ENCODE peak calls at places on chromosomes 12 and 14, in nine cellular contexts. One of them, this sample, is unnamed.

GRCh38 chr14:105138021-105138541 is 30.5 kb downstream of the JAG2 start:
- DNase-seq in thoracic aorta: no peak
- DNase-seq in activated CD4-positive, alpha-beta T cell treated with anti-CD3 and anti-CD28 coated beads for 48 hours: no peak
- DNase-seq in natural killer cell: no peak
- DNase-seq in cardiac fibroblast: no peak
- DNase-seq in left ventricle myocardium superior: no peak
- DNase-seq in NCI-H1417 treated with DMSO at 0.1 percent for 48 hours: no peak
- DNase-seq in effector CD4-positive, alpha-beta T cell: no peak
- DNase-seq in effector memory CD8-positive, alpha-beta T cell: no peak
- DNase-seq in this sample: no peak

GRCh38 chr14:105167303-105168092 is 1.1 kb downstream of the JAG2 start:
- DNase-seq in thoracic aorta: no peak
- DNase-seq in activated CD4-positive, alpha-beta T cell treated with anti-CD3 and anti-CD28 coated beads for 48 hours: peak
- DNase-seq in natural killer cell: no peak
- DNase-seq in cardiac fibroblast: no peak
- DNase-seq in left ventricle myocardium superior: peak
- DNase-seq in NCI-H1417 treated with DMSO at 0.1 percent for 48 hours: no peak
- DNase-seq in effector CD4-positive, alpha-beta T cell: no peak
- DNase-seq in effector memory CD8-positive, alpha-beta T cell: no peak
- DNase-seq in this sample: no peak

GRCh38 chr12:109777544-109777943 is 55.7 kb downstream of the TRPV4 start:
- DNase-seq in thoracic aorta: no peak
- DNase-seq in activated CD4-positive, alpha-beta T cell treated with anti-CD3 and anti-CD28 coated beads for 48 hours: peak
- DNase-seq in natural killer cell: no peak
- DNase-seq in cardiac fibroblast: peak
- DNase-seq in left ventricle myocardium superior: no peak
- DNase-seq in NCI-H1417 treated with DMSO at 0.1 percent for 48 hours: no peak
- DNase-seq in effector CD4-positive, alpha-beta T cell: no peak
- DNase-seq in effector memory CD8-positive, alpha-beta T cell: peak
- DNase-seq in this sample: no peak

GRCh38 chr12:26678697-26679660 is 154.0 kb downstream of the ITPR2 start:
- DNase-seq in thoracic aorta: no peak
- DNase-seq in activated CD4-positive, alpha-beta T cell treated with anti-CD3 and anti-CD28 coated beads for 48 hours: no peak
- DNase-seq in natural killer cell: no peak
- DNase-seq in cardiac fibroblast: no peak
- DNase-seq in left ventricle myocardium superior: no peak
- DNase-seq in NCI-H1417 treated with DMSO at 0.1 percent for 48 hours: no peak
- DNase-seq in effector CD4-positive, alpha-beta T cell: no peak
- DNase-seq in effector memory CD8-positive, alpha-beta T cell: no peak
- DNase-seq in this sample: no peak

GRCh38 chr12:39623919-39624318 is 4.3 kb upstream of the ABCD2 start:
- DNase-seq in thoracic aorta: no peak
- DNase-seq in activated CD4-positive, alpha-beta T cell treated with anti-CD3 and anti-CD28 coated beads for 48 hours: no peak
- DNase-seq in natural killer cell: no peak
- DNase-seq in cardiac fibroblast: peak
- DNase-seq in left ventricle myocardium superior: no peak
- DNase-seq in NCI-H1417 treated with DMSO at 0.1 percent for 48 hours: no peak
- DNase-seq in effector CD4-positive, alpha-beta T cell: no peak
- DNase-seq in effector memory CD8-positive, alpha-beta T cell: no peak
- DNase-seq in this sample: no peak

GRCh38 chr12:67441736-67442346 is 172.7 kb downstream of the CAND1 start:
- DNase-seq in thoracic aorta: peak
- DNase-seq in activated CD4-positive, alpha-beta T cell treated with anti-CD3 and anti-CD28 coated beads for 48 hours: peak
- DNase-seq in natural killer cell: peak
- DNase-seq in cardiac fibroblast: peak
- DNase-seq in left ventricle myocardium superior: peak
- DNase-seq in NCI-H1417 treated with DMSO at 0.1 percent for 48 hours: no peak
- DNase-seq in effector CD4-positive, alpha-beta T cell: peak
- DNase-seq in effector memory CD8-positive, alpha-beta T cell: peak
- DNase-seq in this sample: peak

GRCh38 chr14:61654026-61654425 is 41.3 kb upstream of the HIF1A start:
- DNase-seq in thoracic aorta: no peak
- DNase-seq in activated CD4-positive, alpha-beta T cell treated with anti-CD3 and anti-CD28 coated beads for 48 hours: no peak
- DNase-seq in natural killer cell: no peak
- DNase-seq in cardiac fibroblast: no peak
- DNase-seq in left ventricle myocardium superior: no peak
- DNase-seq in NCI-H1417 treated with DMSO at 0.1 percent for 48 hours: no peak
- DNase-seq in effector CD4-positive, alpha-beta T cell: no peak
- DNase-seq in effector memory CD8-positive, alpha-beta T cell: no peak
- DNase-seq in this sample: no peak

GRCh38 chr12:124083708-124084107 is 110.7 kb downstream of the ZNF664 start:
- DNase-seq in thoracic aorta: no peak
- DNase-seq in activated CD4-positive, alpha-beta T cell treated with anti-CD3 and anti-CD28 coated beads for 48 hours: no peak
- DNase-seq in natural killer cell: no peak
- DNase-seq in cardiac fibroblast: no peak
- DNase-seq in left ventricle myocardium superior: no peak
- DNase-seq in NCI-H1417 treated with DMSO at 0.1 percent for 48 hours: no peak
- DNase-seq in effector CD4-positive, alpha-beta T cell: no peak
- DNase-seq in effector memory CD8-positive, alpha-beta T cell: no peak
- DNase-seq in this sample: no peak

GRCh38 chr14:52266179-52266578 is 1.3 kb upstream of the PTGDR start:
- DNase-seq in thoracic aorta: peak
- DNase-seq in activated CD4-positive, alpha-beta T cell treated with anti-CD3 and anti-CD28 coated beads for 48 hours: no peak
- DNase-seq in natural killer cell: no peak
- DNase-seq in cardiac fibroblast: peak
- DNase-seq in left ventricle myocardium superior: no peak
- DNase-seq in NCI-H1417 treated with DMSO at 0.1 percent for 48 hours: no peak
- DNase-seq in effector CD4-positive, alpha-beta T cell: no peak
- DNase-seq in effector memory CD8-positive, alpha-beta T cell: no peak
- DNase-seq in this sample: no peak

GRCh38 chr12:1925125-1925963 is 6.9 kb upstream of the CACNA2D4 start:
- DNase-seq in thoracic aorta: no peak
- DNase-seq in activated CD4-positive, alpha-beta T cell treated with anti-CD3 and anti-CD28 coated beads for 48 hours: no peak
- DNase-seq in natural killer cell: no peak
- DNase-seq in cardiac fibroblast: no peak
- DNase-seq in left ventricle myocardium superior: no peak
- DNase-seq in NCI-H1417 treated with DMSO at 0.1 percent for 48 hours: no peak
- DNase-seq in effector CD4-positive, alpha-beta T cell: no peak
- DNase-seq in effector memory CD8-positive, alpha-beta T cell: no peak
- DNase-seq in this sample: peak

GRCh38 chr12:3869448-3869847 is 3.8 kb downstream of the PARP11 start:
- DNase-seq in thoracic aorta: no peak
- DNase-seq in activated CD4-positive, alpha-beta T cell treated with anti-CD3 and anti-CD28 coated beads for 48 hours: no peak
- DNase-seq in natural killer cell: no peak
- DNase-seq in cardiac fibroblast: no peak
- DNase-seq in left ventricle myocardium superior: no peak
- DNase-seq in NCI-H1417 treated with DMSO at 0.1 percent for 48 hours: no peak
- DNase-seq in effector CD4-positive, alpha-beta T cell: no peak
- DNase-seq in effector memory CD8-positive, alpha-beta T cell: no peak
- DNase-seq in this sample: no peak

GRCh38 chr14:59500732-59501131 is 16.4 kb downstream of the JKAMP start:
- DNase-seq in thoracic aorta: no peak
- DNase-seq in activated CD4-positive, alpha-beta T cell treated with anti-CD3 and anti-CD28 coated beads for 48 hours: no peak
- DNase-seq in natural killer cell: no peak
- DNase-seq in cardiac fibroblast: no peak
- DNase-seq in left ventricle myocardium superior: no peak
- DNase-seq in NCI-H1417 treated with DMSO at 0.1 percent for 48 hours: no peak
- DNase-seq in effector CD4-positive, alpha-beta T cell: no peak
- DNase-seq in effector memory CD8-positive, alpha-beta T cell: no peak
- DNase-seq in this sample: no peak

GRCh38 chr12:120932956-120933526 is 28.9 kb upstream of the SPPL3 start:
- DNase-seq in thoracic aorta: no peak
- DNase-seq in activated CD4-positive, alpha-beta T cell treated with anti-CD3 and anti-CD28 coated beads for 48 hours: no peak
- DNase-seq in natural killer cell: no peak
- DNase-seq in cardiac fibroblast: no peak
- DNase-seq in left ventricle myocardium superior: no peak
- DNase-seq in NCI-H1417 treated with DMSO at 0.1 percent for 48 hours: no peak
- DNase-seq in effector CD4-positive, alpha-beta T cell: no peak
- DNase-seq in effector memory CD8-positive, alpha-beta T cell: no peak
- DNase-seq in this sample: no peak

GRCh38 chr14:78721756-78722455 is 551.7 kb downstream of the NRXN3 start:
- DNase-seq in thoracic aorta: no peak
- DNase-seq in activated CD4-positive, alpha-beta T cell treated with anti-CD3 and anti-CD28 coated beads for 48 hours: no peak
- DNase-seq in natural killer cell: no peak
- DNase-seq in cardiac fibroblast: no peak
- DNase-seq in left ventricle myocardium superior: no peak
- DNase-seq in NCI-H1417 treated with DMSO at 0.1 percent for 48 hours: no peak
- DNase-seq in effector CD4-positive, alpha-beta T cell: no peak
- DNase-seq in effector memory CD8-positive, alpha-beta T cell: no peak
- DNase-seq in this sample: no peak

GRCh38 chr12:31005944-31006361 is 67.7 kb upstream of the DDX11 start:
- DNase-seq in thoracic aorta: no peak
- DNase-seq in activated CD4-positive, alpha-beta T cell treated with anti-CD3 and anti-CD28 coated beads for 48 hours: no peak
- DNase-seq in natural killer cell: no peak
- DNase-seq in cardiac fibroblast: peak
- DNase-seq in left ventricle myocardium superior: no peak
- DNase-seq in NCI-H1417 treated with DMSO at 0.1 percent for 48 hours: no peak
- DNase-seq in effector CD4-positive, alpha-beta T cell: no peak
- DNase-seq in effector memory CD8-positive, alpha-beta T cell: no peak
- DNase-seq in this sample: no peak

GRCh38 chr12:14907953-14908352 is 22.3 kb upstream of the MGP start:
- DNase-seq in thoracic aorta: no peak
- DNase-seq in activated CD4-positive, alpha-beta T cell treated with anti-CD3 and anti-CD28 coated beads for 48 hours: no peak
- DNase-seq in natural killer cell: no peak
- DNase-seq in cardiac fibroblast: no peak
- DNase-seq in left ventricle myocardium superior: no peak
- DNase-seq in NCI-H1417 treated with DMSO at 0.1 percent for 48 hours: no peak
- DNase-seq in effector CD4-positive, alpha-beta T cell: no peak
- DNase-seq in effector memory CD8-positive, alpha-beta T cell: no peak
- DNase-seq in this sample: no peak

GRCh38 chr12:106648736-106649135 is 65.9 kb downstream of the RFX4 start:
- DNase-seq in thoracic aorta: no peak
- DNase-seq in activated CD4-positive, alpha-beta T cell treated with anti-CD3 and anti-CD28 coated beads for 48 hours: no peak
- DNase-seq in natural killer cell: no peak
- DNase-seq in cardiac fibroblast: no peak
- DNase-seq in left ventricle myocardium superior: no peak
- DNase-seq in NCI-H1417 treated with DMSO at 0.1 percent for 48 hours: no peak
- DNase-seq in effector CD4-positive, alpha-beta T cell: no peak
- DNase-seq in effector memory CD8-positive, alpha-beta T cell: no peak
- DNase-seq in this sample: no peak

GRCh38 chr12:10069099-10069498 is 29.7 kb downstream of the CLEC1A start:
- DNase-seq in thoracic aorta: no peak
- DNase-seq in activated CD4-positive, alpha-beta T cell treated with anti-CD3 and anti-CD28 coated beads for 48 hours: no peak
- DNase-seq in natural killer cell: no peak
- DNase-seq in cardiac fibroblast: no peak
- DNase-seq in left ventricle myocardium superior: no peak
- DNase-seq in NCI-H1417 treated with DMSO at 0.1 percent for 48 hours: no peak
- DNase-seq in effector CD4-positive, alpha-beta T cell: no peak
- DNase-seq in effector memory CD8-positive, alpha-beta T cell: no peak
- DNase-seq in this sample: no peak

GRCh38 chr14:50521912-50522341 is 10.4 kb downstream of the MAP4K5 start:
- DNase-seq in thoracic aorta: no peak
- DNase-seq in activated CD4-positive, alpha-beta T cell treated with anti-CD3 and anti-CD28 coated beads for 48 hours: no peak
- DNase-seq in natural killer cell: no peak
- DNase-seq in cardiac fibroblast: peak
- DNase-seq in left ventricle myocardium superior: no peak
- DNase-seq in NCI-H1417 treated with DMSO at 0.1 percent for 48 hours: no peak
- DNase-seq in effector CD4-positive, alpha-beta T cell: no peak
- DNase-seq in effector memory CD8-positive, alpha-beta T cell: no peak
- DNase-seq in this sample: no peak

GRCh38 chr12:55741978-55742377 is 944 bp upstream of the GDF11 start:
- DNase-seq in thoracic aorta: no peak
- DNase-seq in activated CD4-positive, alpha-beta T cell treated with anti-CD3 and anti-CD28 coated beads for 48 hours: no peak
- DNase-seq in natural killer cell: no peak
- DNase-seq in cardiac fibroblast: no peak
- DNase-seq in left ventricle myocardium superior: no peak
- DNase-seq in NCI-H1417 treated with DMSO at 0.1 percent for 48 hours: no peak
- DNase-seq in effector CD4-positive, alpha-beta T cell: no peak
- DNase-seq in effector memory CD8-positive, alpha-beta T cell: no peak
- DNase-seq in this sample: no peak

GRCh38 chr12:66152732-66153131 is 17.1 kb downstream of the TMBIM4 start:
- DNase-seq in thoracic aorta: no peak
- DNase-seq in activated CD4-positive, alpha-beta T cell treated with anti-CD3 and anti-CD28 coated beads for 48 hours: no peak
- DNase-seq in natural killer cell: no peak
- DNase-seq in cardiac fibroblast: peak
- DNase-seq in left ventricle myocardium superior: no peak
- DNase-seq in NCI-H1417 treated with DMSO at 0.1 percent for 48 hours: no peak
- DNase-seq in effector CD4-positive, alpha-beta T cell: no peak
- DNase-seq in effector memory CD8-positive, alpha-beta T cell: no peak
- DNase-seq in this sample: no peak

GRCh38 chr14:80872645-80873044 is 68.9 kb downstream of the CEP128 start:
- DNase-seq in thoracic aorta: no peak
- DNase-seq in activated CD4-positive, alpha-beta T cell treated with anti-CD3 and anti-CD28 coated beads for 48 hours: no peak
- DNase-seq in natural killer cell: no peak
- DNase-seq in cardiac fibroblast: peak
- DNase-seq in left ventricle myocardium superior: no peak
- DNase-seq in NCI-H1417 treated with DMSO at 0.1 percent for 48 hours: no peak
- DNase-seq in effector CD4-positive, alpha-beta T cell: no peak
- DNase-seq in effector memory CD8-positive, alpha-beta T cell: no peak
- DNase-seq in this sample: no peak

GRCh38 chr12:49889361-49890095 is 14.2 kb downstream of the FAIM2 start:
- DNase-seq in thoracic aorta: no peak
- DNase-seq in activated CD4-positive, alpha-beta T cell treated with anti-CD3 and anti-CD28 coated beads for 48 hours: no peak
- DNase-seq in natural killer cell: no peak
- DNase-seq in cardiac fibroblast: no peak
- DNase-seq in left ventricle myocardium superior: peak
- DNase-seq in NCI-H1417 treated with DMSO at 0.1 percent for 48 hours: no peak
- DNase-seq in effector CD4-positive, alpha-beta T cell: no peak
- DNase-seq in effector memory CD8-positive, alpha-beta T cell: no peak
- DNase-seq in this sample: no peak

GRCh38 chr12:124740691-124741137 is 123.0 kb downstream of the SCARB1 start:
- DNase-seq in thoracic aorta: no peak
- DNase-seq in activated CD4-positive, alpha-beta T cell treated with anti-CD3 and anti-CD28 coated beads for 48 hours: peak
- DNase-seq in natural killer cell: no peak
- DNase-seq in cardiac fibroblast: peak
- DNase-seq in left ventricle myocardium superior: no peak
- DNase-seq in NCI-H1417 treated with DMSO at 0.1 percent for 48 hours: no peak
- DNase-seq in effector CD4-positive, alpha-beta T cell: no peak
- DNase-seq in effector memory CD8-positive, alpha-beta T cell: no peak
- DNase-seq in this sample: no peak

GRCh38 chr14:68506645-68507405 is 286.0 kb downstream of the ZFP36L1 start:
- DNase-seq in thoracic aorta: no peak
- DNase-seq in activated CD4-positive, alpha-beta T cell treated with anti-CD3 and anti-CD28 coated beads for 48 hours: no peak
- DNase-seq in natural killer cell: no peak
- DNase-seq in cardiac fibroblast: no peak
- DNase-seq in left ventricle myocardium superior: no peak
- DNase-seq in NCI-H1417 treated with DMSO at 0.1 percent for 48 hours: no peak
- DNase-seq in effector CD4-positive, alpha-beta T cell: no peak
- DNase-seq in effector memory CD8-positive, alpha-beta T cell: peak
- DNase-seq in this sample: no peak

GRCh38 chr12:86334071-86334470 is 77.9 kb upstream of the MGAT4C start:
- DNase-seq in thoracic aorta: no peak
- DNase-seq in activated CD4-positive, alpha-beta T cell treated with anti-CD3 and anti-CD28 coated beads for 48 hours: no peak
- DNase-seq in natural killer cell: no peak
- DNase-seq in cardiac fibroblast: no peak
- DNase-seq in left ventricle myocardium superior: no peak
- DNase-seq in NCI-H1417 treated with DMSO at 0.1 percent for 48 hours: no peak
- DNase-seq in effector CD4-positive, alpha-beta T cell: no peak
- DNase-seq in effector memory CD8-positive, alpha-beta T cell: no peak
- DNase-seq in this sample: no peak

GRCh38 chr14:89571502-89571901 is 154.5 kb upstream of the FOXN3 start:
- DNase-seq in thoracic aorta: no peak
- DNase-seq in activated CD4-positive, alpha-beta T cell treated with anti-CD3 and anti-CD28 coated beads for 48 hours: no peak
- DNase-seq in natural killer cell: no peak
- DNase-seq in cardiac fibroblast: no peak
- DNase-seq in left ventricle myocardium superior: no peak
- DNase-seq in NCI-H1417 treated with DMSO at 0.1 percent for 48 hours: no peak
- DNase-seq in effector CD4-positive, alpha-beta T cell: no peak
- DNase-seq in effector memory CD8-positive, alpha-beta T cell: no peak
- DNase-seq in this sample: no peak

GRCh38 chr12:130477701-130478100 is 140.0 kb downstream of the PIWIL1 start:
- DNase-seq in thoracic aorta: no peak
- DNase-seq in activated CD4-positive, alpha-beta T cell treated with anti-CD3 and anti-CD28 coated beads for 48 hours: no peak
- DNase-seq in natural killer cell: no peak
- DNase-seq in cardiac fibroblast: no peak
- DNase-seq in left ventricle myocardium superior: no peak
- DNase-seq in NCI-H1417 treated with DMSO at 0.1 percent for 48 hours: no peak
- DNase-seq in effector CD4-positive, alpha-beta T cell: no peak
- DNase-seq in effector memory CD8-positive, alpha-beta T cell: no peak
- DNase-seq in this sample: no peak

GRCh38 chr12:107362960-107363359 is 269.6 kb upstream of the CRY1 start:
- DNase-seq in thoracic aorta: no peak
- DNase-seq in activated CD4-positive, alpha-beta T cell treated with anti-CD3 and anti-CD28 coated beads for 48 hours: no peak
- DNase-seq in natural killer cell: no peak
- DNase-seq in cardiac fibroblast: no peak
- DNase-seq in left ventricle myocardium superior: no peak
- DNase-seq in NCI-H1417 treated with DMSO at 0.1 percent for 48 hours: no peak
- DNase-seq in effector CD4-positive, alpha-beta T cell: no peak
- DNase-seq in effector memory CD8-positive, alpha-beta T cell: no peak
- DNase-seq in this sample: no peak

GRCh38 chr14:51093371-51094281 is 1.3 kb downstream of the TRIM9 start:
- DNase-seq in thoracic aorta: no peak
- DNase-seq in activated CD4-positive, alpha-beta T cell treated with anti-CD3 and anti-CD28 coated beads for 48 hours: peak
- DNase-seq in natural killer cell: no peak
- DNase-seq in cardiac fibroblast: peak
- DNase-seq in left ventricle myocardium superior: peak
- DNase-seq in NCI-H1417 treated with DMSO at 0.1 percent for 48 hours: peak
- DNase-seq in effector CD4-positive, alpha-beta T cell: peak
- DNase-seq in effector memory CD8-positive, alpha-beta T cell: peak
- DNase-seq in this sample: peak

GRCh38 chr12:7588703-7589329 is 76.9 kb downstream of the APOBEC1 start:
- DNase-seq in thoracic aorta: peak
- DNase-seq in activated CD4-positive, alpha-beta T cell treated with anti-CD3 and anti-CD28 coated beads for 48 hours: peak
- DNase-seq in natural killer cell: no peak
- DNase-seq in cardiac fibroblast: peak
- DNase-seq in left ventricle myocardium superior: no peak
- DNase-seq in NCI-H1417 treated with DMSO at 0.1 percent for 48 hours: no peak
- DNase-seq in effector CD4-positive, alpha-beta T cell: no peak
- DNase-seq in effector memory CD8-positive, alpha-beta T cell: peak
- DNase-seq in this sample: peak